ENCODE peak calls at places on chromosomes 11 and 22, in seven cellular contexts. M is ovary, J is fibroblast of lung, E is stomach, H is IMR-90, L is thoracic aorta, A is right cardiac atrium. D is an unnamed sample.

GRCh38 chr11:115168229-115168671 is 336.0 kb downstream of the CADM1 start:
- DNase-seq in E (no peak), M (no peak), A (no peak), H (no peak), J (no peak), L (no peak), D (peak; percentile 33)

GRCh38 chr11:57248780-57249383 is 11.8 kb upstream of the APLNR start:
- DNase-seq in H (peak; percentile 67), A (peak; percentile 76), E (peak; percentile 46), M (peak; percentile 25), J (peak; percentile 68), L (peak; percentile 5), D (peak; percentile 83)

GRCh38 chr11:112806876-112807275 is 154.3 kb upstream of the NCAM1 start:
- DNase-seq in H (no peak), M (no peak), J (no peak), E (no peak), A (no peak), L (no peak), D (no peak)

GRCh38 chr22:35705141-35705540 is 12.5 kb upstream of the APOL5 start:
- DNase-seq in J (peak; percentile 91), A (no peak), H (peak; percentile 95), L (no peak), E (no peak), M (no peak), D (no peak)

GRCh38 chr11:63880031-63880841 is 36.7 kb downstream of the RCOR2 start:
- DNase-seq in J (peak; percentile 75), E (no peak), L (no peak), M (no peak), H (peak; percentile 82), A (no peak), D (no peak)

GRCh38 chr11:34303028-34303427 is 54.8 kb downstream of the ABTB2 start:
- DNase-seq in L (no peak), A (no peak), M (no peak), H (no peak), J (no peak), E (no peak), D (no peak)

GRCh38 chr11:126459691-126460404 is 104.4 kb downstream of the ST3GAL4 start:
- DNase-seq in J (peak; percentile 81), L (no peak), A (no peak), M (no peak), E (no peak), H (peak; percentile 91), D (no peak)

GRCh38 chr11:35892166-35892565 is 51.7 kb upstream of the LDLRAD3 start:
- DNase-seq in J (no peak), H (no peak), M (no peak), E (no peak), A (no peak), L (no peak), D (no peak)

GRCh38 chr11:19661827-19662226 is 50.8 kb upstream of the NAV2 start:
- DNase-seq in L (no peak), J (no peak), H (no peak), M (no peak), E (no peak), A (no peak), D (no peak)

GRCh38 chr22:35596821-35597220 is 20.3 kb downstream of the MB start:
- DNase-seq in J (no peak), L (no peak), H (no peak), E (no peak), A (peak; percentile 22), M (peak; percentile 53), D (no peak)

GRCh38 chr11:58979222-58979621 is 39.9 kb downstream of the GLYATL1 start:
- DNase-seq in E (no peak), L (no peak), M (no peak), H (no peak), A (no peak), J (no peak), D (no peak)

GRCh38 chr11:111300569-111300968 is 2.2 kb downstream of the POU2AF3 start:
- DNase-seq in H (no peak), E (no peak), M (no peak), J (no peak), L (no peak), A (no peak), D (no peak)

GRCh38 chr11:122045181-122045586 is 70.8 kb downstream of the BLID start:
- DNase-seq in A (no peak), E (no peak), L (no peak), M (no peak), J (peak; percentile 58), H (peak; percentile 92), D (no peak)

GRCh38 chr11:83097671-83098070 is 26.0 kb upstream of the RAB30 start:
- DNase-seq in J (peak; percentile 29), M (no peak), E (no peak), L (no peak), A (no peak), H (peak; percentile 29), D (no peak)

GRCh38 chr22:35334010-35334409 is 34.3 kb downstream of the TOM1 start:
- DNase-seq in A (no peak), L (no peak), E (no peak), J (no peak), M (no peak), H (no peak), D (no peak)

GRCh38 chr22:48370508-48371325 is 1457.0 kb downstream of the BRD1 start:
- DNase-seq in L (no peak), A (no peak), H (no peak), M (no peak), J (no peak), E (no peak), D (no peak)

GRCh38 chr22:33853200-33854097 is 66.8 kb downstream of the LARGE1 start:
- DNase-seq in J (peak; percentile 81), E (peak; percentile 85), M (peak; percentile 60), L (no peak), H (peak; percentile 77), A (peak; percentile 69), D (peak; percentile 61)

GRCh38 chr11:27282141-27282590 is 80.8 kb downstream of the CCDC34 start:
- DNase-seq in A (peak; percentile 80), M (peak; percentile 78), J (peak; percentile 97), E (no peak), H (peak; percentile 90), L (peak; percentile 26), D (peak; percentile 43)

GRCh38 chr11:10622957-10623787 is 54.7 kb upstream of the LYVE1 start:
- DNase-seq in H (no peak), J (no peak), A (peak; percentile 30), L (no peak), E (no peak), M (no peak), D (peak; percentile 20)

GRCh38 chr22:46122511-46122971 is 27.8 kb upstream of the PPARA start:
- DNase-seq in L (no peak), M (peak; percentile 80), A (peak; percentile 83), H (peak; percentile 46), J (peak; percentile 55), E (peak; percentile 76), D (peak; percentile 84)

GRCh38 chr11:62905286-62905685 is 15.9 kb downstream of the CHRM1 start:
- DNase-seq in A (no peak), M (no peak), H (no peak), E (no peak), J (no peak), L (no peak), D (peak; percentile 42)

GRCh38 chr11:12900496-12900895 is 108.6 kb upstream of the RASSF10 start:
- DNase-seq in M (no peak), J (peak; percentile 86), L (no peak), A (no peak), E (no peak), H (peak; percentile 94), D (no peak)

GRCh38 chr11:85483861-85484260 is 143.3 kb downstream of the DLG2 start:
- DNase-seq in E (no peak), L (no peak), M (no peak), A (no peak), J (peak; percentile 34), H (peak; percentile 27), D (no peak)

GRCh38 chr11:73647459-73648100 is 1.2 kb downstream of the PLEKHB1 start:
- DNase-seq in L (peak; percentile 68), H (peak; percentile 70), J (peak; percentile 74), M (peak; percentile 76), E (peak; percentile 94), A (peak; percentile 90), D (peak; percentile 95)

GRCh38 chr11:57379732-57380131 is 1.2 kb downstream of the PRG3 start:
- DNase-seq in M (no peak), L (no peak), A (no peak), H (peak; percentile 24), E (no peak), J (peak; percentile 29), D (peak; percentile 30)

GRCh38 chr11:12958984-12959383 is 50.1 kb upstream of the RASSF10 start:
- DNase-seq in H (no peak), L (no peak), M (no peak), J (no peak), A (no peak), E (no peak), D (no peak)

GRCh38 chr22:30312053-30312452 is 14.7 kb downstream of the TBC1D10A start:
- DNase-seq in L (no peak), A (no peak), J (peak; percentile 76), M (no peak), E (no peak), H (peak; percentile 83), D (no peak)

GRCh38 chr11:64848779-64849599 is 4.5 kb upstream of the CDC42BPG start:
- DNase-seq in E (peak; percentile 89), M (no peak), H (no peak), L (no peak), A (no peak), J (no peak), D (no peak)

GRCh38 chr11:83543918-83544491 is 257.8 kb upstream of the CCDC90B start:
- DNase-seq in L (no peak), M (no peak), H (no peak), E (no peak), A (no peak), J (no peak), D (no peak)

GRCh38 chr22:36102995-36103394 is 57.6 kb downstream of the APOL3 start:
- DNase-seq in A (no peak), E (no peak), J (no peak), L (no peak), H (no peak), M (no peak), D (no peak)

GRCh38 chr11:102411142-102411541 is 41.4 kb downstream of the TMEM123 start:
- DNase-seq in L (no peak), H (no peak), E (no peak), M (no peak), A (no peak), J (no peak), D (no peak)
- H3K4me1 ChIP-seq in L (no peaks in the 10 kb centered on the region), H (peaks cover 9% of the 10 kb centered on the region), E (peaks cover 53% of the 10 kb centered on the region), M (peaks cover 11% of the 10 kb centered on the region), A (peaks cover 10% of the 10 kb centered on the region), J (no peaks in the 10 kb centered on the region), D (no peaks in the 10 kb centered on the region)

GRCh38 chr22:44661659-44662569 is 40.1 kb upstream of the PRR5 start:
- DNase-seq in J (no peak), A (peak; percentile 5), L (no peak), E (no peak), M (no peak), H (no peak), D (no peak)
- H3K4me1 ChIP-seq in J (peaks cover 6% of the 10 kb centered on the region), A (peaks cover 8% of the 10 kb centered on the region), L (peaks cover 3% of the 10 kb centered on the region), E (peaks cover 45% of the 10 kb centered on the region), M (peaks cover 13% of the 10 kb centered on the region), H (peaks cover 28% of the 10 kb centered on the region), D (peaks cover 16% of the 10 kb centered on the region)

GRCh38 chr22:23070418-23071162 is at the start of gene GNAZ:
- DNase-seq in M (peak; percentile 28), A (no peak), H (no peak), E (no peak), L (no peak), J (no peak), D (no peak)
- H3K4me1 ChIP-seq in M (peaks cover 5% of the 10 kb centered on the region), A (peaks cover 2% of the 10 kb centered on the region), H (no peaks in the 10 kb centered on the region), E (peaks cover 35% of the 10 kb centered on the region), L (peaks cover 10% of the 10 kb centered on the region), J (peaks cover 5% of the 10 kb centered on the region), D (peaks cover 13% of the 10 kb centered on the region)

GRCh38 chr11:75555079-75555811 is 6.8 kb upstream of the SERPINH1 start:
- DNase-seq in A (no peak), H (no peak), M (peak; percentile 32), J (no peak), E (no peak), L (no peak), D (no peak)
- H3K4me1 ChIP-seq in A (peaks cover 15% of the 10 kb centered on the region), H (peaks cover 41% of the 10 kb centered on the region), M (peaks cover 32% of the 10 kb centered on the region), J (peaks cover 43% of the 10 kb centered on the region), E (peaks cover 50% of the 10 kb centered on the region), L (peaks cover 32% of the 10 kb centered on the region), D (peaks cover 46% of the 10 kb centered on the region)